ENCODE peak calls at places on chromosomes 11 and 22, in nine cellular contexts. Y is neural crest cell; N is HuH-7.5; Q is CD8-positive, alpha-beta T cell; P is ecto neural progenitor cell; H is fibroblast of the aortic adventitia; C is mesenteric fat pad; V is GM10248; F is activated naive CD4-positive, alpha-beta T cell treated with anti-CD3 and anti-CD28 coated beads for 36 hours. S is an unnamed sample.

GRCh38 chr11:46352063-46352841 is 5.0 kb downstream of the DGKZ start:
- DNase-seq in Y (peak), Q (peak), C (no peak), V (peak), H (no peak), N (no peak), F (peak), P (peak), S (no peak)

GRCh38 chr22:23767673-23768548 is at the start of gene CHCHD10:
- DNase-seq in F (peak), C (peak), H (peak), Q (peak), Y (peak), P (peak), V (peak), N (peak), S (peak)

GRCh38 chr11:102400603-102401002 is 52.0 kb downstream of the TMEM123 start:
- DNase-seq in Y (no peak), F (no peak), V (no peak), N (no peak), P (no peak), H (no peak), Q (no peak), C (no peak), S (no peak)

GRCh38 chr11:117309310-117309709 is 6.7 kb downstream of the BACE1 start:
- DNase-seq in F (no peak), Q (no peak), N (no peak), Y (no peak), V (no peak), H (no peak), P (no peak), C (peak), S (no peak)

GRCh38 chr11:66617148-66617814 is 851 bp downstream of the RBM14 start:
- DNase-seq in F (peak), Q (no peak), N (no peak), P (no peak), V (no peak), Y (no peak), H (no peak), C (peak), S (no peak)

GRCh38 chr22:50610581-50610980 is 10.0 kb downstream of the MAPK8IP2 start:
- DNase-seq in H (no peak), V (no peak), Q (no peak), F (no peak), C (peak), P (no peak), N (no peak), Y (no peak), S (no peak)

GRCh38 chr22:44583854-44584253 is 85.8 kb upstream of the RTL6 start:
- DNase-seq in N (no peak), V (no peak), H (no peak), Y (no peak), P (peak), F (no peak), C (peak), Q (no peak), S (no peak)

GRCh38 chr11:65695459-65696241 is 16.4 kb upstream of the KAT5 start:
- DNase-seq in C (no peak), N (no peak), Y (no peak), F (no peak), Q (no peak), V (no peak), P (no peak), H (peak), S (no peak)

GRCh38 chr11:125902927-125903752 is at the start of gene PUS3:
- DNase-seq in V (peak), N (peak), P (peak), Q (peak), F (peak), H (peak), C (peak), Y (peak), S (peak)

S was measured in naive B cell.